ENCODE peak calls at places on chromosome 3, in four cellular contexts. Q is HepG2, S is K562, R is GM12878. O is an unnamed sample.
A peak's percentile ranks its signal among the peaks of the same experiment; 100 is the strongest.

GRCh38 chr3:195911041-195911945 is 2.9 kb upstream of the TNK2 start:
- DNase-seq in R (no peak), Q (no peak), S (no peak), O (no peak)

GRCh38 chr3:177182352-177182751 is 14.9 kb downstream of the TBL1XR1 start:
- DNase-seq in Q (no peak), R (no peak), S (no peak), O (no peak)

GRCh38 chr3:33716227-33716626 is 1.8 kb downstream of the CLASP2 start:
- DNase-seq in S (no peak), R (no peak), Q (no peak), O (no peak)

GRCh38 chr3:179181021-179181472 is 32.9 kb downstream of the PIK3CA start:
- DNase-seq in S (no peak), R (no peak), Q (no peak), O (no peak)

GRCh38 chr3:138003069-138003468 is 6.9 kb upstream of the CLDN18 start:
- DNase-seq in R (no peak), Q (no peak), S (no peak), O (no peak)

GRCh38 chr3:72271215-72271614 is 486.3 kb upstream of the PROK2 start:
- DNase-seq in Q (no peak), S (no peak), R (no peak), O (no peak)

GRCh38 chr3:41357271-41357670 is 158.0 kb downstream of the CTNNB1 start:
- DNase-seq in R (no peak), S (no peak), Q (no peak), O (no peak)

GRCh38 chr3:13217736-13218540 is 144.7 kb upstream of the IQSEC1 start:
- DNase-seq in Q (peak; percentile 50), R (no peak), S (no peak), O (no peak)

GRCh38 chr3:10528046-10528445 is 22.7 kb upstream of the ATP2B2 start:
- DNase-seq in Q (no peak), R (no peak), S (no peak), O (no peak)

GRCh38 chr3:54243960-54244359 is 121.6 kb downstream of the CACNA2D3 start:
- DNase-seq in S (no peak), R (no peak), Q (no peak), O (no peak)

GRCh38 chr3:112378989-112379692 is 46.2 kb downstream of the CD200 start:
- DNase-seq in Q (no peak), S (no peak), R (no peak), O (peak; percentile 24)

GRCh38 chr3:99808163-99808794 is 9.4 kb upstream of the CMSS1 start:
- DNase-seq in R (no peak), Q (peak; percentile 55), S (peak; percentile 49), O (peak; percentile 86)

GRCh38 chr3:94004301-94004910 is 24.0 kb downstream of the STX19 start:
- DNase-seq in Q (peak; percentile 60), R (peak; percentile 44), S (peak; percentile 27), O (peak; percentile 61)

GRCh38 chr3:55252921-55253320 is 234.2 kb downstream of the WNT5A start:
- DNase-seq in R (no peak), Q (no peak), S (no peak), O (no peak)

GRCh38 chr3:54964081-54964480 is 36.2 kb upstream of the LRTM1 start:
- DNase-seq in R (no peak), Q (no peak), S (no peak), O (no peak)

GRCh38 chr3:106635271-106635670 is 742.0 kb upstream of the CCDC54 start:
- DNase-seq in Q (no peak), S (no peak), R (no peak), O (no peak)

GRCh38 chr3:52473031-52473430 is 17.6 kb downstream of the NISCH start:
- DNase-seq in S (no peak), Q (no peak), R (no peak), O (no peak)

GRCh38 chr3:187223799-187224198 is 26.5 kb downstream of the RTP1 start:
- DNase-seq in S (no peak), R (no peak), Q (no peak), O (no peak)

GRCh38 chr3:38397320-38397719 is 50.7 kb downstream of the XYLB start:
- DNase-seq in R (no peak), Q (peak; percentile 40), S (no peak), O (peak; percentile 75)

GRCh38 chr3:12869025-12869695 is 27.8 kb upstream of the RPL32 start:
- DNase-seq in R (no peak), Q (no peak), S (peak; percentile 92), O (peak; percentile 82)

GRCh38 chr3:162398554-162398953 is 901.9 kb downstream of the OTOL1 start:
- DNase-seq in R (no peak), S (no peak), Q (no peak), O (no peak)

GRCh38 chr3:160003520-160004128 is 15.0 kb downstream of the IL12A start:
- DNase-seq in S (peak; percentile 16), R (no peak), Q (peak; percentile 51), O (peak; percentile 83)

GRCh38 chr3:42014949-42015533 is 53.1 kb upstream of the ULK4 start:
- DNase-seq in R (no peak), Q (peak; percentile 85), S (no peak), O (peak; percentile 59)

GRCh38 chr3:79018671-79019136 is 749.1 kb downstream of the ROBO1 start:
- DNase-seq in S (no peak), R (no peak), Q (peak; percentile 16), O (peak; percentile 77)

GRCh38 chr3:58332575-58333179 is at the start of gene PXK:
- DNase-seq in S (peak; percentile 74), R (no peak), Q (peak; percentile 21), O (peak; percentile 84)

GRCh38 chr3:13280856-13281656 is 139.1 kb downstream of the NUP210 start:
- DNase-seq in Q (no peak), R (no peak), S (no peak), O (no peak)

GRCh38 chr3:94440767-94441493 is 378.1 kb downstream of the NSUN3 start:
- DNase-seq in Q (peak; percentile 17), R (no peak), S (no peak), O (no peak)

GRCh38 chr3:123790254-123791072 is 93.7 kb downstream of the MYLK start:
- DNase-seq in Q (no peak), R (no peak), S (no peak), O (no peak)

GRCh38 chr3:123792473-123793201 is 91.5 kb downstream of the MYLK start:
- DNase-seq in S (no peak), Q (no peak), R (no peak), O (no peak)

GRCh38 chr3:123791073-123791370 is 93.1 kb downstream of the MYLK start:
- DNase-seq in Q (no peak), S (no peak), R (no peak), O (no peak)

GRCh38 chr3:123791898-123792297 is 92.2 kb downstream of the MYLK start:
- DNase-seq in R (no peak), Q (no peak), S (no peak), O (no peak)

DNA sequence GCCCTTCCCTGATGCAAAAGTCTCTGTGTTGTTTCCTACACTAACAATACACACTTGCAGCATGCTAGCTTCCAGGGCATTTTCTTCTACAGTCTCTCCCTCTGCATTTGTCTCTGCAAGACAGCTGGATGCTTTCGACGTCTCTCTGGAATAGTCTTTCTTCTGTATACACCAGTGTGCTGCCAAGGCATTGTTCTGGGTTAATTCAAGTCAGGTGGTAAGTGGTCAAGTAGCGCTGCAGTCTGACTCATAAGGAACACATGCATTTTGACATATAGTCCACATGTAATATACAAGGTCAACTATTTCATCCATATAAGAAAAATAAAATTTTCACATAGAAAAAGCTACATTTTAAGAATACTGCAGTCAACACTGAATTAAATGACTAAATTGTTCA is 92.7 kb downstream of the MYLK start:
- DNase-seq in Q (no peak), S (no peak), R (no peak), O (no peak)
- TF ChIP-seq CREB1 in Q (no peak), S (no peak), R (no peak), O (no peak)

GRCh38 chr3:14573706-14574105 is 33.6 kb upstream of the GRIP2 start:
- DNase-seq in S (no peak), Q (no peak), R (no peak), O (no peak)
- TF ChIP-seq JUNB in S (no peak), Q (no peak), R (no peak), O (no peak)

GRCh38 chr3:119662604-119663377 is 2.4 kb upstream of the POPDC2 start:
- DNase-seq in S (no peak), R (no peak), Q (no peak), O (no peak)
- TF ChIP-seq CTCF in S (no peak), R (no peak), Q (no peak), O (no peak)

GRCh38 chr3:193996641-193997089 is 139.3 kb upstream of the HES1 start:
- DNase-seq in S (no peak), R (no peak), Q (no peak), O (peak; percentile 37)
- TF ChIP-seq CREB1 in S (no peak), R (no peak), Q (no peak), O (no peak)

GRCh38 chr3:24195504-24196230 is 250.6 kb downstream of the NR1D2 start:
- DNase-seq in S (no peak), Q (no peak), R (no peak), O (no peak)
- TF ChIP-seq JUNB in S (no peak), Q (no peak), R (no peak), O (no peak)

O was measured in GM23338.